ENCODE peak calls at places on chromosomes 3 and 15, in seven cellular contexts. G is coronary artery; P is RCC 7860; M is T-cell; Q is lower leg skin; J is Kasumi-1; R is activated T-helper 1 cell treated with anti-CD3 and anti-CD28 coated beads, Interleukin-2, amount 50 U/mL, for 16 hours. W is an unnamed sample.
A peak's percentile ranks its signal among the peaks of the same experiment; 100 is the strongest.

GRCh38 chr15:51307811-51308210 is 30.6 kb downstream of the CYP19A1 start:
- DNase-seq in J (no peak), R (no peak), M (no peak), Q (no peak), P (no peak), G (peak; percentile 50), W (no peak)

GRCh38 chr15:48520376-48521155 is 124.9 kb downstream of the FBN1 start:
- DNase-seq in M (no peak), Q (no peak), J (no peak), P (no peak), G (no peak), R (no peak), W (no peak)

GRCh38 chr15:50740955-50741354 is 24.6 kb downstream of the SPPL2A start:
- DNase-seq in J (peak; percentile 54), Q (no peak), M (no peak), R (no peak), G (no peak), P (no peak), W (no peak)

GRCh38 chr3:113531826-113532697 is at the start of gene SIDT1:
- DNase-seq in G (no peak), J (peak; percentile 72), P (no peak), R (peak; percentile 39), Q (no peak), M (peak; percentile 73), W (peak; percentile 80)

GRCh38 chr15:88894819-88895767 is at the start of gene HAPLN3:
- DNase-seq in P (no peak), M (peak; percentile 30), G (no peak), J (peak; percentile 5), R (peak; percentile 32), Q (no peak), W (no peak)

GRCh38 chr3:5187920-5188418 is 462 bp downstream of the EDEM1 start:
- DNase-seq in Q (peak; percentile 36), J (no peak), M (peak; percentile 39), R (peak; percentile 43), G (peak; percentile 81), P (no peak), W (peak; percentile 73)

GRCh38 chr3:147507638-147508286 is 98.6 kb downstream of the ZIC1 start:
- DNase-seq in M (no peak), P (no peak), J (no peak), Q (peak; percentile 38), G (no peak), R (no peak), W (no peak)

GRCh38 chr3:53806182-53807116 is 39.8 kb downstream of the CHDH start:
- DNase-seq in J (no peak), Q (no peak), M (no peak), G (peak; percentile 68), P (peak; percentile 94), R (no peak), W (no peak)

GRCh38 chr3:186386883-186387560 is 25.0 kb upstream of the DGKG start:
- DNase-seq in G (peak; percentile 12), J (no peak), P (no peak), R (no peak), Q (no peak), M (no peak), W (no peak)

GRCh38 chr15:91793771-91794170 is 59.7 kb upstream of the SLCO3A1 start:
- DNase-seq in Q (peak; percentile 36), G (no peak), M (no peak), P (no peak), R (no peak), J (no peak), W (no peak)

GRCh38 chr3:12865271-12865670 is 23.9 kb upstream of the RPL32 start:
- DNase-seq in J (no peak), M (no peak), Q (no peak), G (no peak), P (no peak), R (no peak), W (no peak)